ENCODE peak calls at places on chromosomes 3 and 15, in nine cellular contexts. D, M, Y, H, I, E, Z, V and N are unnamed samples.

GRCh38 chr15:71638876-71639275 is 171.5 kb upstream of the NR2E3 start:
- DNase-seq in M (no peak), H (no peak), V (no peak), E (no peak), Z (no peak), D (no peak), I (no peak), Y (no peak), N (no peak)

GRCh38 chr3:189337672-189338071 is 165.9 kb downstream of the TPRG1 start:
- DNase-seq in H (no peak), M (no peak), Y (no peak), Z (no peak), D (no peak), E (no peak), I (no peak), V (no peak), N (no peak)

GRCh38 chr3:40086890-40087884 is 222.3 kb upstream of the EIF1B start:
- DNase-seq in V (no peak), M (no peak), H (no peak), E (no peak), Y (no peak), Z (no peak), I (no peak), D (no peak), N (no peak)

GRCh38 chr15:74777769-74778598 is 3.9 kb upstream of the CSK start:
- DNase-seq in M (no peak), V (no peak), Z (no peak), D (no peak), I (no peak), Y (no peak), E (no peak), H (no peak), N (no peak)

GRCh38 chr15:53588773-53589172 is 170.7 kb downstream of the WDR72 start:
- DNase-seq in Z (no peak), I (no peak), H (no peak), E (no peak), M (no peak), Y (no peak), D (no peak), V (no peak), N (no peak)

GRCh38 chr3:188468672-188469071 is 314.7 kb downstream of the LPP start:
- DNase-seq in Y (no peak), Z (no peak), D (no peak), E (no peak), H (peak; percentile 1), I (no peak), V (no peak), M (no peak), N (no peak)

GRCh38 chr15:66170042-66170441 is 83.5 kb downstream of the MEGF11 start:
- DNase-seq in I (no peak), M (no peak), Z (no peak), Y (no peak), E (no peak), V (no peak), H (no peak), D (no peak), N (no peak)

GRCh38 chr3:160134964-160135363 is 90.3 kb upstream of the C3orf80 start:
- DNase-seq in Y (no peak), D (no peak), H (no peak), M (no peak), V (no peak), E (no peak), Z (no peak), I (no peak), N (peak; percentile 48)

GRCh38 chr3:120855665-120856437 is 52.2 kb upstream of the STXBP5L start:
- DNase-seq in I (no peak), Z (no peak), H (peak; percentile 32), Y (no peak), D (no peak), M (no peak), V (no peak), E (no peak), N (no peak)

GRCh38 chr15:34855397-34855796 is 60.0 kb upstream of the ACTC1 start:
- DNase-seq in E (no peak), I (no peak), Z (no peak), H (no peak), Y (no peak), V (no peak), D (no peak), M (no peak), N (no peak)